ENCODE peak calls at places on chromosomes 11 and 22, in ten cellular contexts. One of them, this sample, is unnamed.

GRCh38 chr22:43152355-43153071 is 1.2 kb downstream of the TSPO start:
- DNase-seq in dorsolateral prefrontal cortex: peak
- DNase-seq in cardiac fibroblast: peak
- DNase-seq in body of pancreas: peak
- DNase-seq in brain microvascular endothelial cell: no peak
- DNase-seq in AG04450: no peak
- DNase-seq in A549: no peak
- DNase-seq in retinal pigment epithelial cell: no peak
- DNase-seq in testis: peak
- DNase-seq in left ventricle myocardium inferior: peak
- DNase-seq in this sample: no peak

GRCh38 chr11:119416606-119417580 is 6.1 kb downstream of the THY1 start:
- DNase-seq in body of pancreas: no peak
- DNase-seq in AG04450: no peak
- DNase-seq in dorsolateral prefrontal cortex: no peak
- DNase-seq in cardiac fibroblast: peak
- DNase-seq in brain microvascular endothelial cell: no peak
- DNase-seq in retinal pigment epithelial cell: no peak
- DNase-seq in A549: no peak
- DNase-seq in left ventricle myocardium inferior: no peak
- DNase-seq in testis: no peak
- DNase-seq in this sample: no peak

GRCh38 chr11:125942771-125943428 is 2.9 kb upstream of the VSIG10L2 start:
- DNase-seq in cardiac fibroblast: no peak
- DNase-seq in A549: no peak
- DNase-seq in brain microvascular endothelial cell: no peak
- DNase-seq in dorsolateral prefrontal cortex: no peak
- DNase-seq in left ventricle myocardium inferior: no peak
- DNase-seq in testis: no peak
- DNase-seq in retinal pigment epithelial cell: no peak
- DNase-seq in body of pancreas: no peak
- DNase-seq in AG04450: no peak
- DNase-seq in this sample: no peak

GRCh38 chr11:114083256-114084252 is 24.0 kb downstream of the ZBTB16 start:
- DNase-seq in left ventricle myocardium inferior: no peak
- DNase-seq in dorsolateral prefrontal cortex: no peak
- DNase-seq in testis: no peak
- DNase-seq in AG04450: no peak
- DNase-seq in A549: no peak
- DNase-seq in body of pancreas: no peak
- DNase-seq in brain microvascular endothelial cell: no peak
- DNase-seq in retinal pigment epithelial cell: no peak
- DNase-seq in cardiac fibroblast: no peak
- DNase-seq in this sample: no peak

GRCh38 chr11:8085006-8085645 is 4.1 kb downstream of the TUB start:
- DNase-seq in brain microvascular endothelial cell: no peak
- DNase-seq in cardiac fibroblast: no peak
- DNase-seq in testis: no peak
- DNase-seq in body of pancreas: no peak
- DNase-seq in A549: no peak
- DNase-seq in dorsolateral prefrontal cortex: no peak
- DNase-seq in retinal pigment epithelial cell: no peak
- DNase-seq in AG04450: no peak
- DNase-seq in left ventricle myocardium inferior: no peak
- DNase-seq in this sample: no peak

GRCh38 chr11:62370743-62371440 is 33.6 kb downstream of the ASRGL1 start:
- DNase-seq in A549: no peak
- DNase-seq in cardiac fibroblast: no peak
- DNase-seq in left ventricle myocardium inferior: no peak
- DNase-seq in dorsolateral prefrontal cortex: no peak
- DNase-seq in testis: no peak
- DNase-seq in retinal pigment epithelial cell: no peak
- DNase-seq in body of pancreas: peak
- DNase-seq in AG04450: no peak
- DNase-seq in brain microvascular endothelial cell: no peak
- DNase-seq in this sample: no peak

GRCh38 chr11:67055812-67056211 is 835 bp upstream of the RHOD start:
- DNase-seq in brain microvascular endothelial cell: no peak
- DNase-seq in AG04450: no peak
- DNase-seq in left ventricle myocardium inferior: no peak
- DNase-seq in testis: peak
- DNase-seq in body of pancreas: peak
- DNase-seq in retinal pigment epithelial cell: peak
- DNase-seq in cardiac fibroblast: peak
- DNase-seq in dorsolateral prefrontal cortex: no peak
- DNase-seq in A549: no peak
- DNase-seq in this sample: no peak

GRCh38 chr22:49838771-49839717 is 11.4 kb upstream of the BRD1 start:
- DNase-seq in left ventricle myocardium inferior: no peak
- DNase-seq in cardiac fibroblast: no peak
- DNase-seq in AG04450: no peak
- DNase-seq in dorsolateral prefrontal cortex: no peak
- DNase-seq in retinal pigment epithelial cell: no peak
- DNase-seq in A549: no peak
- DNase-seq in body of pancreas: no peak
- DNase-seq in brain microvascular endothelial cell: no peak
- DNase-seq in testis: no peak
- DNase-seq in this sample: no peak

GRCh38 chr11:66287256-66288137 is 1.4 kb downstream of the YIF1A start:
- DNase-seq in left ventricle myocardium inferior: no peak
- DNase-seq in dorsolateral prefrontal cortex: no peak
- DNase-seq in testis: no peak
- DNase-seq in brain microvascular endothelial cell: no peak
- DNase-seq in body of pancreas: no peak
- DNase-seq in cardiac fibroblast: no peak
- DNase-seq in retinal pigment epithelial cell: no peak
- DNase-seq in A549: no peak
- DNase-seq in AG04450: no peak
- DNase-seq in this sample: no peak

GRCh38 chr11:63920126-63920869 is 3.3 kb upstream of the RCOR2 start:
- DNase-seq in retinal pigment epithelial cell: no peak
- DNase-seq in left ventricle myocardium inferior: peak
- DNase-seq in A549: no peak
- DNase-seq in body of pancreas: peak
- DNase-seq in dorsolateral prefrontal cortex: no peak
- DNase-seq in brain microvascular endothelial cell: no peak
- DNase-seq in AG04450: no peak
- DNase-seq in testis: peak
- DNase-seq in cardiac fibroblast: peak
- DNase-seq in this sample: no peak

GRCh38 chr22:29617922-29618629 is 14.6 kb downstream of the NF2 start:
- DNase-seq in body of pancreas: no peak
- DNase-seq in brain microvascular endothelial cell: no peak
- DNase-seq in cardiac fibroblast: peak
- DNase-seq in left ventricle myocardium inferior: no peak
- DNase-seq in testis: no peak
- DNase-seq in A549: no peak
- DNase-seq in retinal pigment epithelial cell: no peak
- DNase-seq in dorsolateral prefrontal cortex: no peak
- DNase-seq in AG04450: no peak
- DNase-seq in this sample: peak

GRCh38 chr11:7019500-7020182 is 505 bp downstream of the ZNF214 start:
- DNase-seq in A549: no peak
- DNase-seq in retinal pigment epithelial cell: no peak
- DNase-seq in body of pancreas: peak
- DNase-seq in brain microvascular endothelial cell: peak
- DNase-seq in cardiac fibroblast: peak
- DNase-seq in dorsolateral prefrontal cortex: peak
- DNase-seq in left ventricle myocardium inferior: peak
- DNase-seq in AG04450: no peak
- DNase-seq in testis: peak
- DNase-seq in this sample: no peak

GRCh38 chr11:8610532-8611116 is 16.6 kb upstream of the STK33 start:
- DNase-seq in testis: no peak
- DNase-seq in A549: no peak
- DNase-seq in retinal pigment epithelial cell: peak
- DNase-seq in body of pancreas: no peak
- DNase-seq in dorsolateral prefrontal cortex: no peak
- DNase-seq in brain microvascular endothelial cell: peak
- DNase-seq in cardiac fibroblast: peak
- DNase-seq in AG04450: no peak
- DNase-seq in left ventricle myocardium inferior: no peak
- DNase-seq in this sample: no peak

GRCh38 chr11:126308271-126308671 is 4.4 kb downstream of the DCPS start:
- DNase-seq in left ventricle myocardium inferior: no peak
- DNase-seq in brain microvascular endothelial cell: no peak
- DNase-seq in cardiac fibroblast: no peak
- DNase-seq in retinal pigment epithelial cell: no peak
- DNase-seq in testis: no peak
- DNase-seq in body of pancreas: no peak
- DNase-seq in AG04450: no peak
- DNase-seq in A549: no peak
- DNase-seq in dorsolateral prefrontal cortex: no peak
- DNase-seq in this sample: no peak

DNA sequence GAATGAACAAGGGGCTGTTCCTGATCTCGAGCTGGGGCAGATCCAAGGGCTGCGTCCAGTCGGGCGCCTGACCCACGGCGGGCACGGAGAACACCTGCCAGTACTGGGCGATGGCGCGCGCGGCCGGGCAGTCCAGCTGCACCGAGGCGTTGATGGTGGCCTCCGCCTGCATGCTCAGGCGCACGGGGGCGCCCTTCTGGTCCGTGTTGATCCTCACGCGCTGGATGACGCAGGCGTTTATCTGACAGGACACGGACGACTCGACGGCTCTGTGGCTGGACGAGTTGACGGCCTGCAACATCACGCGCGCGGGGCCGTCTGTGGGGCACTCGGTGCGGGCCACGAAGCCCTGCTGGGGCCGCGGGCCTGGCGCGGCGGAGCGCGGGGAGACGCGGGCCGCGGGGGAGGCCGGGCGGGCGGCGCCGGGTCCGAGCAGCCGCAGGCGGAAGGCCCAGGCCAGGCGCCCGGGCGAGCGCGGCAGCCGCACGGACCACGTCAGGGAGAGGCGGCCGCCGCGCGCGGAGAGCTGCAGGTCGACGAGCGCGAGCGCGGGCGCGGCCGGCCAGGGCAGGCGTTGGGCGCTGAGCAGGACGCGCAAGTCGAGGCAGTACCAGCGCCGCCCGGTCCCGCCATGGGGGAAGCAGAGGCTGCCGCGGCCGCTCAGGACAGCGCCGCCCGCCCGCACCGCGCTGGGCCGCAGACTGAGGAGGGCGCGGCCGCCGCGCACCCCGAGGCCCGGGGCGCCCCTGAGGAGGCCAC is 515 bp downstream of the PKDREJ start:
- DNase-seq in testis: peak
- DNase-seq in dorsolateral prefrontal cortex: peak
- DNase-seq in retinal pigment epithelial cell: peak
- DNase-seq in AG04450: no peak
- DNase-seq in cardiac fibroblast: peak
- DNase-seq in brain microvascular endothelial cell: peak
- DNase-seq in A549: no peak
- DNase-seq in body of pancreas: peak
- DNase-seq in left ventricle myocardium inferior: peak
- DNase-seq in this sample: no peak
- TF ChIP-seq CTCF in testis: peak
- TF ChIP-seq CTCF in dorsolateral prefrontal cortex: peak
- TF ChIP-seq CTCF in retinal pigment epithelial cell: peak
- TF ChIP-seq CTCF in AG04450: peak
- TF ChIP-seq CTCF in cardiac fibroblast: no peak
- TF ChIP-seq CTCF in brain microvascular endothelial cell: peak
- TF ChIP-seq CTCF in A549: no peak
- TF ChIP-seq CTCF in body of pancreas: no peak
- TF ChIP-seq CTCF in left ventricle myocardium inferior: peak
- TF ChIP-seq CTCF in this sample: peak

DNA sequence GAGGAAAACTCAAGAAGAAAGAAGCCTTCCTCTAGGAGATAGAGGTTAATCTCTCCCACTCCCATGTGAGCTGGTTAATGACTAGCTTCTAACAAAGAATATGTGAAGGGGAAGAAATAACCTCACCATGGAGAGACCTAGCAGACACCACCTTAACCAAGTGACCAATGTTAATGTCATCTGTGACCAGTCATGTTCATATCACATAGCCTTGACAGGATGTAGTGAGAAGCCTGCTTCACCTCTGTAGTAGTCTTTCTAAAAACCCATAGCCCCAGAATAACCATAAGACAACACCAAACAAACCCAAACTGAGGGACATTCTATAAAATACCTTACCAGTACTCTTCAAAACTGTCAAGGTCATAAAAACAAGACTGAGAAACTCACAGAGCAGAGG is 21.5 kb upstream of the POU2AF1 start:
- DNase-seq in retinal pigment epithelial cell: no peak
- DNase-seq in brain microvascular endothelial cell: no peak
- DNase-seq in AG04450: no peak
- DNase-seq in left ventricle myocardium inferior: no peak
- DNase-seq in dorsolateral prefrontal cortex: no peak
- DNase-seq in body of pancreas: no peak
- DNase-seq in cardiac fibroblast: no peak
- DNase-seq in testis: no peak
- DNase-seq in A549: no peak
- DNase-seq in this sample: no peak
- H3K4me3 ChIP-seq in retinal pigment epithelial cell: no peak
- H3K4me3 ChIP-seq in brain microvascular endothelial cell: no peak
- H3K4me3 ChIP-seq in AG04450: no peak
- H3K4me3 ChIP-seq in left ventricle myocardium inferior: no peak
- H3K4me3 ChIP-seq in dorsolateral prefrontal cortex: no peak
- H3K4me3 ChIP-seq in body of pancreas: no peak
- H3K4me3 ChIP-seq in cardiac fibroblast: no peak
- H3K4me3 ChIP-seq in testis: no peak
- H3K4me3 ChIP-seq in A549: no peak
- H3K4me3 ChIP-seq in this sample: no peak

DNA sequence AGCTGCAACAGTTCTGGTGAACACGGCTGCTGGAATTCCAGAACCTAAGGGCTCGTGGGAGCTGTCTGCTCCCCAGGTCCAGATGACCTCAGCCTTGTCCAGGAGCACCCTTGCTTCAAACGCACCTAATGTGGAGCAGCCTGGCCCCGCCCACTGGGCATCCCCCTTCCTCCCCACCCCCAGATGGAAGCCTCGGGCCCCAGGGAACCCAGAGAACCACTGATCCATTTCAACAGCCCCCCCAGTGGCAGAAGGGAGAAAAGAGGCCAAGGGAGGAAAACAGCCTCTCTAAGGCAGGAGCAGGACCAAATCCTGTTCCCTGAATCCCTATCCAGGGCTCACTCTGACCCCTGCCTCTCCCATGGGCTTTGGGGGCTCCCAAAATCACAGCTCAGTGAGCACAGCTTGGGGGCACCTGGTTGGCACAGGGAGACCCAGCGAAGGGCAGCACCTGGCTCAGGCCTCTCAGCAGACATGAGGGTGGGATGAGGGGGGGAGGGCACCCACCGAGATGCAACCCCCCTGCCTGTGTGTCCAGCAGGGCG is 1.2 kb downstream of the CYTH4 start:
- DNase-seq in left ventricle myocardium inferior: no peak
- DNase-seq in brain microvascular endothelial cell: no peak
- DNase-seq in AG04450: no peak
- DNase-seq in body of pancreas: no peak
- DNase-seq in A549: no peak
- DNase-seq in cardiac fibroblast: no peak
- DNase-seq in testis: no peak
- DNase-seq in retinal pigment epithelial cell: no peak
- DNase-seq in dorsolateral prefrontal cortex: no peak
- DNase-seq in this sample: no peak
- TF ChIP-seq CTCF in left ventricle myocardium inferior: no peak
- TF ChIP-seq CTCF in brain microvascular endothelial cell: peak
- TF ChIP-seq CTCF in AG04450: peak
- TF ChIP-seq CTCF in body of pancreas: no peak
- TF ChIP-seq CTCF in A549: no peak
- TF ChIP-seq CTCF in cardiac fibroblast: no peak
- TF ChIP-seq CTCF in testis: no peak
- TF ChIP-seq CTCF in retinal pigment epithelial cell: no peak
- TF ChIP-seq CTCF in dorsolateral prefrontal cortex: no peak
- TF ChIP-seq CTCF in this sample: no peak

GRCh38 chr11:115659061-115659963 is 155.1 kb upstream of the CADM1 start:
- DNase-seq in AG04450: no peak
- DNase-seq in testis: peak
- DNase-seq in retinal pigment epithelial cell: no peak
- DNase-seq in left ventricle myocardium inferior: peak
- DNase-seq in A549: no peak
- DNase-seq in cardiac fibroblast: no peak
- DNase-seq in dorsolateral prefrontal cortex: peak
- DNase-seq in brain microvascular endothelial cell: no peak
- DNase-seq in body of pancreas: no peak
- DNase-seq in this sample: no peak
- H3K4me3 ChIP-seq in AG04450: peak
- H3K4me3 ChIP-seq in testis: peak
- H3K4me3 ChIP-seq in retinal pigment epithelial cell: peak
- H3K4me3 ChIP-seq in left ventricle myocardium inferior: peak
- H3K4me3 ChIP-seq in A549: no peak
- H3K4me3 ChIP-seq in cardiac fibroblast: no peak
- H3K4me3 ChIP-seq in dorsolateral prefrontal cortex: peak
- H3K4me3 ChIP-seq in brain microvascular endothelial cell: peak
- H3K4me3 ChIP-seq in body of pancreas: no peak
- H3K4me3 ChIP-seq in this sample: peak

This sample was measured in epithelial cell of proximal tubule.